ENCODE peak calls at places on chromosomes 2 and 18, in four cellular contexts. M is GM23338, R is transverse colon, K is left ventricle myocardium inferior. J is an unnamed sample. For H3K4me1, the result is how much of the 10 kb centered on the place peaks cover.

GRCh38 chr18:23228102-23229051 is 93.1 kb downstream of the CABLES1 start:
- DNase-seq in M (no peak), R (peak), K (peak), J (no peak)

GRCh38 chr2:195318440-195319111 is 338.4 kb upstream of the SLC39A10 start:
- DNase-seq in M (peak), R (peak), K (no peak), J (peak)

GRCh38 chr18:59957957-59958356 is 58.2 kb downstream of the PMAIP1 start:
- DNase-seq in M (no peak), R (peak), K (peak), J (peak)

GRCh38 chr2:84827978-84828575 is 52.8 kb downstream of the TRABD2A start:
- DNase-seq in M (no peak), R (no peak), K (no peak), J (no peak)

GRCh38 chr2:37636209-37637077 is 35.0 kb downstream of the CDC42EP3 start:
- DNase-seq in M (no peak), R (no peak), K (no peak), J (no peak)

GRCh38 chr2:233446616-233447305 is 92.5 kb downstream of the DGKD start:
- DNase-seq in M (no peak), R (peak), K (no peak), J (no peak)

GRCh38 chr2:113180131-113180946 is 6.6 kb downstream of the PSD4 start:
- DNase-seq in M (no peak), R (no peak), K (no peak), J (no peak)

GRCh38 chr2:162317910-162318279 is 589 bp downstream of the IFIH1 start:
- DNase-seq in M (peak), R (peak), K (peak), J (peak)

GRCh38 chr2:73985318-73986084 is 791 bp downstream of the TET3 start:
- DNase-seq in M (peak), R (peak), K (peak), J (no peak)
- H3K4me1 ChIP-seq in M (half or more), R (half or more), K (half or more), J (under half)

GRCh38 chr2:30240162-30240696 is 8.9 kb downstream of the LBH start:
- DNase-seq in M (no peak), R (no peak), K (no peak), J (no peak)

GRCh38 chr2:30250421-30250820 is 19.1 kb downstream of the LBH start:
- DNase-seq in M (no peak), R (no peak), K (no peak), J (no peak)

GRCh38 chr2:30249354-30249753 is 18.0 kb downstream of the LBH start:
- DNase-seq in M (no peak), R (no peak), K (no peak), J (no peak)

GRCh38 chr2:30243231-30243630 is 11.9 kb downstream of the LBH start:
- DNase-seq in M (no peak), R (no peak), K (no peak), J (no peak)

DNA sequence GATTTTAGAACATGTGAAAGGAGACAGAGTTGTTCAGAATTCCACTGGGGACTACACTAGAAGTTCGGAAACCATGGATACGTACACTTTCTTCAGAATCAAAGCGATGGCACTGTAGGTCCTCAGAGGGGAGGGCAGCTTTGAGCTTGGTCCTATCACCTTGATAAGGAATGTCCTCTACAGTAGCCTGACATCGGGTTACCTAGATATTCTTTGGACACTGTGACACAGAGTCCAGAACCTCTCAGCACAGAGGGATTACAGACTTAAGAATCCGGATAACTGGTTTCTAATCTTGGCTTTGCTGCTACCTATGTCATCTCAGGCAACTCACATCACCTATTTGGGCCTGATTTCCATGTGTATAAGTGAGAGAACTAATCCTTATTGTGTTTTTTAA is 14.0 kb downstream of the LBH start:
- DNase-seq in M (no peak), R (no peak), K (no peak), J (no peak)
- H3K4me1 ChIP-seq in M (under half), R (under half), K (half or more), J (under half)

GRCh38 chr2:109324859-109325258 is 195.9 kb downstream of the SH3RF3 start:
- DNase-seq in M (no peak), R (peak), K (peak), J (peak)
- H3K4me1 ChIP-seq in M (under half), R (under half), K (half or more), J (under half)

DNA sequence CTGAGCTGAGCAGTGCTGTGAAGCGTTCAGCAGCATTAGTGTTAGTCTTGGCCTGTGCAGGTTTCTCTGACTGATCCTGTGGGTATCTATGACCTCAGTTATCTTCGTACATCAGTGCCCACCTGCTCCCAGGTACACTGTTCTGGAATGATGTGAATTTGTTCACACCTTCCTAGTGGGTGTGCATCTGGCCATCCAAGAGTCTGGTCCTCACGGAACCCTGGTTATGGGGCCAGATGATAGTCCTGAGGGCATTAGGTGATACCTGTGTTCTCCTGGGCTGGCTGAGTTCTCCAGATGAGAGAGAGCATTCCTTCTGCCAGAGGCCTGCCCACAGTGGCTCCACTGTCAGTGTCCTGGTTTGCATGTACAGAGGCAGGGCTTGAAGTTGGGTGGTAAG is 57.2 kb downstream of the INPP4A start:
- DNase-seq in M (no peak), R (no peak), K (no peak), J (no peak)
- H3K4me1 ChIP-seq in M (under half), R (under half), K (half or more), J (under half)

GRCh38 chr18:58355243-58355642 is 273.6 kb downstream of the ALPK2 start:
- DNase-seq in M (no peak), R (no peak), K (no peak), J (no peak)
- H3K4me1 ChIP-seq in M (under half), R (under half), K (under half), J (under half)

GRCh38 chr2:239108459-239108858 is 260.6 kb downstream of the TWIST2 start:
- DNase-seq in M (peak), R (no peak), K (no peak), J (no peak)
- H3K4me1 ChIP-seq in M (under half), R (under half), K (under half), J (under half)

DNA sequence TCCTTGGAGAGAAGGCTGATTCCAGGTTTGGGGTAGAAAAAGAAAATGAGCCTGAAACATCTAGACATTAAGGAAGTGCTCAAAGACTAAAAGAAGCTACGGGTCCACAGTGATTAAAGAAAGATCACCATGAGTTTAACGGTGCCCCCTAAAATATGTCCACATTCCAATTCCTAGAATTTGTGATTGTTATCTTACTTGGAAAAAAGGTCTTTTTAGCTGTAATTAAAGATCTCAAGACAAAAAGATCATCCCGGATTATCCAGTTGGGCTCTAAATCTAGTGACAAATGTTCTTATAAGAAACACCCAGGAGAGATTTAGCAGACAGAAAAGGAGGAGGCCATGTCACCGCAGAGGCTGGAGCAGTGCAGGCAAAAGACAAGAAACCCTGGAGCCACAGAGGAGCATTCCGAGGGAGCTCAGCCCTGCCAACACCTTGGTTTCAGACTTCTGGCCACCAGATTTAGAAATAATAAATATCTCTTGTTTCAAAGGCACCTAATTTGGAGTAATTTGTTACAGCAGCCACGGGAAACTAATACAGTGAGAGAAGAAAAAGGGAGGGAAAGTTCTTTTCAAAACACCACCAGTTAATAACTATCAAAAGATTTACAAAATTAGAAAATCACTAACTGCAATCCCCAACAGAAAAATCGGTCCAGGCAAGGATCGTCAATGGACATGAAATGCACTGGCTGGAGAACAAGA is 8.5 kb downstream of the UXS1 start:
- DNase-seq in M (no peak), R (no peak), K (no peak), J (no peak)
- H3K4me1 ChIP-seq in M (under half), R (under half), K (under half), J (under half)

GRCh38 chr2:207891222-207891844 is 121.6 kb upstream of the FZD5 start:
- DNase-seq in M (no peak), R (no peak), K (no peak), J (no peak)
- H3K4me1 ChIP-seq in M (under half), R (under half), K (half or more), J (under half)